ENCODE peak calls at places on chromosome 13, in seven cellular contexts. F is kidney glomerular epithelial cell; Q is breast epithelium; K is progenitor cell of endocrine pancreas; L is body of pancreas; Y is stimulated activated naive CD8-positive, alpha-beta T cell treated with anti-CD3 and anti-CD28 coated beads, Interleukin-15, Interleukin-2, amounts not matched to agents 100 U/mL and 50 U/mL, for 24 hours; P is stimulated activated CD8-positive, alpha-beta memory T cell treated with anti-CD3 and anti-CD28 coated beads, Interleukin-4, amount 100 ng/mL, for 1 hour. N is an unnamed sample.

GRCh38 chr13:50400035-50400726 is 384.9 kb downstream of the KCNRG start:
- DNase-seq in P (no peak), Y (no peak), K (no peak), F (no peak), L (peak), Q (no peak), N (no peak)

GRCh38 chr13:53191091-53191490 is 162.5 kb downstream of the OLFM4 start:
- DNase-seq in K (no peak), P (no peak), Q (no peak), L (no peak), Y (no peak), F (no peak), N (peak)

GRCh38 chr13:50080856-50081105 is 65.5 kb downstream of the KCNRG start:
- DNase-seq in P (no peak), Q (no peak), Y (no peak), F (peak), L (no peak), K (no peak), N (no peak)

GRCh38 chr13:114043421-114044053 is 69.7 kb upstream of the C13orf46 start:
- DNase-seq in P (no peak), L (peak), F (no peak), Q (no peak), Y (peak), K (no peak), N (peak)

GRCh38 chr13:99941086-99941485 is 30.5 kb downstream of the ZIC5 start:
- DNase-seq in L (peak), F (no peak), K (no peak), P (no peak), Q (no peak), Y (no peak), N (no peak)

GRCh38 chr13:111508902-111509509 is 188.6 kb downstream of the TEX29 start:
- DNase-seq in K (no peak), F (no peak), L (no peak), Q (no peak), P (no peak), Y (no peak), N (peak)

GRCh38 chr13:54033323-54033861 is 1004.8 kb downstream of the OLFM4 start:
- DNase-seq in F (no peak), K (no peak), Y (no peak), P (no peak), L (no peak), Q (no peak), N (no peak)

GRCh38 chr13:21672811-21673591 is 2.1 kb downstream of the FGF9 start:
- DNase-seq in Q (no peak), K (no peak), L (peak), P (no peak), F (peak), Y (no peak), N (no peak)

GRCh38 chr13:72960541-72960940 is 98.3 kb upstream of the KLF5 start:
- DNase-seq in P (no peak), F (no peak), K (no peak), Y (no peak), Q (no peak), L (no peak), N (no peak)

GRCh38 chr13:93045836-93046235 is 180.8 kb upstream of the GPC6 start:
- DNase-seq in K (no peak), F (no peak), Q (no peak), P (no peak), Y (no peak), L (no peak), N (no peak)